ENCODE peak calls at places on chromosome 5, in six cellular contexts. L is CD8-positive, alpha-beta memory T cell; F is effector memory CD4-positive, alpha-beta T cell; C is AG04450; W is cardiac muscle cell; Q is prostate gland. T is an unnamed sample.

GRCh38 chr5:127027539-127027938 is 2.8 kb downstream of the MARCHF3 start:
- DNase-seq in L (no peak), F (no peak), C (no peak), W (no peak), Q (no peak), T (no peak)

GRCh38 chr5:130213607-130214006 is 309.3 kb downstream of the CHSY3 start:
- DNase-seq in L (no peak), F (no peak), C (no peak), W (no peak), Q (no peak), T (peak; percentile 81)

GRCh38 chr5:72624641-72625236 is 117.5 kb upstream of the ZNF366 start:
- DNase-seq in L (no peak), F (no peak), C (no peak), W (no peak), Q (no peak), T (peak; percentile 59)

GRCh38 chr5:16679198-16679597 is 62.4 kb upstream of the RETREG1 start:
- DNase-seq in L (no peak), F (no peak), C (no peak), W (no peak), Q (no peak), T (no peak)

GRCh38 chr5:1507457-1507856 is 16.3 kb downstream of the LPCAT1 start:
- DNase-seq in L (no peak), F (no peak), C (no peak), W (no peak), Q (no peak), T (no peak)

GRCh38 chr5:55692509-55692908 is 19.6 kb downstream of the SLC38A9 start:
- DNase-seq in L (no peak), F (no peak), C (no peak), W (no peak), Q (no peak), T (no peak)

GRCh38 chr5:42749020-42749419 is 7.6 kb upstream of the CCDC152 start:
- DNase-seq in L (no peak), F (no peak), C (no peak), W (no peak), Q (no peak), T (no peak)

GRCh38 chr5:59041355-59041754 is 458.5 kb downstream of the RAB3C start:
- DNase-seq in L (no peak), F (no peak), C (no peak), W (no peak), Q (no peak), T (no peak)

GRCh38 chr5:132822650-132823480 is 7.6 kb downstream of the SHROOM1 start:
- DNase-seq in L (no peak), F (no peak), C (no peak), W (peak; percentile 62), Q (no peak), T (no peak)

GRCh38 chr5:107917983-107918382 is 247.2 kb upstream of the EFNA5 start:
- DNase-seq in L (no peak), F (no peak), C (no peak), W (no peak), Q (no peak), T (peak; percentile 33)

GRCh38 chr5:37799865-37800421 is 39.9 kb downstream of the GDNF start:
- DNase-seq in L (no peak), F (no peak), C (no peak), W (no peak), Q (no peak), T (no peak)

GRCh38 chr5:67081259-67081658 is 115.3 kb downstream of the CD180 start:
- DNase-seq in L (no peak), F (no peak), C (no peak), W (no peak), Q (no peak), T (no peak)

GRCh38 chr5:120252839-120253238 is 211.3 kb upstream of the PRR16 start:
- DNase-seq in L (no peak), F (no peak), C (peak; percentile 4), W (no peak), Q (no peak), T (no peak)

GRCh38 chr5:40401281-40401680 is 278.4 kb upstream of the PTGER4 start:
- DNase-seq in L (no peak), F (no peak), C (no peak), W (no peak), Q (no peak), T (no peak)

GRCh38 chr5:43947870-43948269 is 344.9 kb downstream of the NNT start:
- DNase-seq in L (no peak), F (no peak), C (no peak), W (no peak), Q (no peak), T (no peak)

GRCh38 chr5:166625210-166625865 is 1666.1 kb upstream of the WWC1 start:
- DNase-seq in L (no peak), F (no peak), C (no peak), W (no peak), Q (no peak), T (no peak)

GRCh38 chr5:127186657-127187056 is 103.9 kb upstream of the MEGF10 start:
- DNase-seq in L (no peak), F (no peak), C (no peak), W (no peak), Q (no peak), T (no peak)

GRCh38 chr5:16857635-16858034 is 78.5 kb downstream of the MYO10 start:
- DNase-seq in L (no peak), F (no peak), C (no peak), W (no peak), Q (peak; percentile 20), T (no peak)

GRCh38 chr5:14209222-14209822 is 66.2 kb downstream of the TRIO start:
- DNase-seq in L (no peak), F (no peak), C (no peak), W (no peak), Q (no peak), T (no peak)

GRCh38 chr5:14208071-14209021 is 65.2 kb downstream of the TRIO start:
- DNase-seq in L (no peak), F (no peak), C (peak; percentile 80), W (no peak), Q (no peak), T (peak; percentile 81)

GRCh38 chr5:14211818-14212799 is 69.0 kb downstream of the TRIO start:
- DNase-seq in L (no peak), F (no peak), C (no peak), W (no peak), Q (no peak), T (no peak)

GRCh38 chr5:14210729-14211128 is 67.6 kb downstream of the TRIO start:
- DNase-seq in L (no peak), F (no peak), C (no peak), W (no peak), Q (no peak), T (no peak)

GRCh38 chr5:14209836-14210235 is 66.7 kb downstream of the TRIO start:
- DNase-seq in L (no peak), F (no peak), C (no peak), W (no peak), Q (no peak), T (no peak)
- H3K4me3 ChIP-seq in L (no peak overlapping the region), F (no peak overlapping the region), C (no peak overlapping the region), W (no peak overlapping the region), Q (no peak overlapping the region), T (no peak overlapping the region)

GRCh38 chr5:133839721-133840120 is 128.7 kb downstream of the C5orf15 start:
- DNase-seq in L (no peak), F (no peak), C (no peak), W (no peak), Q (no peak), T (no peak)

GRCh38 chr5:133838286-133838685 is 130.1 kb downstream of the C5orf15 start:
- DNase-seq in L (no peak), F (no peak), C (no peak), W (no peak), Q (no peak), T (no peak)

GRCh38 chr5:133839090-133839489 is 129.3 kb downstream of the C5orf15 start:
- DNase-seq in L (no peak), F (no peak), C (no peak), W (no peak), Q (no peak), T (no peak)

GRCh38 chr5:133841831-133842750 is 126.3 kb downstream of the C5orf15 start:
- DNase-seq in L (no peak), F (no peak), C (no peak), W (no peak), Q (no peak), T (no peak)

DNA sequence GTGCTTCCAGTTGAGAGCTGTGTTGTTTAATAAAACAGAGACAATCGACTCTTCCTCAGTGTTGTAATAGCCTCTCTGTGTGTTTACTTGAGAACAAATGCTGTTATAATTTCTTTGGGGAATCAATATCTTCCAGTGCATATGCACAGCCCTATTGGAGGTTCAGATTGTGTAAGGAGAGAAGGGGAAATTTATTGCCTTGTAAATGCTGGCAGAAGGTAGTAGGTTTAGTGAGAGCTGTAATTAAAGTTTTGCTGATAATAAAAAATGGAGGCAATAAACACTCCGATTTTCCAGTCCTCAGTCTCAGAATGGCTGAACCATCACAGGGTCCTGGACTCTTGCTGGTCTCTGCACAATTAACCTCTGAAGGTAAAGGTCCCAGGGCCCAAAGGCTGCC is 128.3 kb downstream of the C5orf15 start:
- DNase-seq in L (no peak), F (no peak), C (no peak), W (no peak), Q (no peak), T (no peak)
- H3K27me3 ChIP-seq in L (no peaks in the 10 kb centered on the region), F (no peaks in the 10 kb centered on the region), C (peaks cover 28% of the 10 kb centered on the region), W (no peaks in the 10 kb centered on the region), Q (no peaks in the 10 kb centered on the region), T (peaks cover 35% of the 10 kb centered on the region)

GRCh38 chr5:173984218-173984617 is 4.8 kb upstream of the C5orf47 start:
- DNase-seq in L (no peak), F (no peak), C (no peak), W (peak; percentile 58), Q (no peak), T (peak; percentile 40)

GRCh38 chr5:173988554-173989431 is at the start of gene C5orf47:
- DNase-seq in L (no peak), F (no peak), C (no peak), W (no peak), Q (no peak), T (no peak)

GRCh38 chr5:173989432-173990082 is 587 bp downstream of the C5orf47 start:
- DNase-seq in L (no peak), F (no peak), C (no peak), W (no peak), Q (no peak), T (no peak)
- H3K4me3 ChIP-seq in L (no peak overlapping the region), F (no peak overlapping the region), C (no peak overlapping the region), W (no peak overlapping the region), Q (no peak overlapping the region), T (no peak overlapping the region)

DNA sequence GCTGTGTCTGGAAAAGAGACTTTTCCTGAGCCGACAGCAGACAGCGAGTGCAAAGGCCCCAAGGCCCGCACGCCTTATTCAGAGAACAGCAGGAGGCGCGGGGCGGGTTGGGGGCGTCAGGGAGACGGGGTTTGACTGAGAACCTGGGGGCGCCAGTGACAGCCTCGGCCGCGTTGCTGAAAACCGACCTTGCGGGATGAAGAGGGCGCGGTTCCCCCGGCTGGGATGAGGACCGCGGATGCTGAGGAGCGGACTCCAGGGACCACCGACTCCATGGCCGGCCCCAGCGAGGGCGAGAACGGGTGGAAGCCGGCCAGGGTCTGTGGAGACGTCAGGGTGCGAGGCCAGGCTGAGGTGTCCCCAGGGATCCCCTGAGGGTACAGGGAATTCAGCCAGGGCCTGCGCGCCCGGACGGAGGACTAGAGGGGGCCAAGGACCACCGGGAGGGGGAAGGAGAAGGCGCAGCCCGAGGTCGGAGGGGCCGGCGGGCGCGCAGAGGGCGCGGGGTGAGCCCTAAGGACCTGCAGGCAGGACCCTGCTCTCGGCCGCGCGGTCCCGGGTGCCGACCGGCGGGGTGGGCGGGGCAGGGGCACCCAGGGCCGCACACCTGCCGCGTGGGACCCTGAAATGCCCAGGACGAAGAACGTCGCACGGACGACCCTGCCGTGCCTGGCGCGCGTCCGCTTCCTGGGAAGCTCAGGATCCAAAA is 836 bp upstream of the AHRR start:
- DNase-seq in L (no peak), F (no peak), C (no peak), W (no peak), Q (no peak), T (no peak)
- H3K27me3 ChIP-seq in L (peaks cover 12% of the 10 kb centered on the region), F (peaks cover 25% of the 10 kb centered on the region), C (no peaks in the 10 kb centered on the region), W (peaks cover 60% of the 10 kb centered on the region), Q (peaks cover 10% of the 10 kb centered on the region), T (no peaks in the 10 kb centered on the region)